ENCODE peak calls at places on chromosome 10, in nine cellular contexts. One of them, this sample, is unnamed.

GRCh38 chr10:74821501-74821900 is 4.9 kb upstream of the KAT6B start:
- DNase-seq in GM23338: no peak
- DNase-seq in Panc1: no peak
- DNase-seq in GM12891: no peak
- DNase-seq in breast epithelium: no peak
- DNase-seq in upper lobe of left lung: no peak
- DNase-seq in HCT116: no peak
- DNase-seq in SK-N-SH: no peak
- DNase-seq in HepG2: no peak
- DNase-seq in this sample: no peak

GRCh38 chr10:13990392-13990805 is 340.3 kb downstream of the FRMD4A start:
- DNase-seq in GM23338: no peak
- DNase-seq in Panc1: no peak
- DNase-seq in GM12891: no peak
- DNase-seq in breast epithelium: no peak
- DNase-seq in upper lobe of left lung: no peak
- DNase-seq in HCT116: no peak
- DNase-seq in SK-N-SH: no peak
- DNase-seq in HepG2: no peak
- DNase-seq in this sample: no peak

GRCh38 chr10:31317652-31318381 is 1.2 kb upstream of the ZEB1 start:
- DNase-seq in GM23338: no peak
- DNase-seq in Panc1: no peak
- DNase-seq in GM12891: no peak
- DNase-seq in breast epithelium: peak; percentile 46
- DNase-seq in upper lobe of left lung: peak; percentile 84
- DNase-seq in HCT116: no peak
- DNase-seq in SK-N-SH: no peak
- DNase-seq in HepG2: no peak
- DNase-seq in this sample: no peak

GRCh38 chr10:132813560-132814468 is 27.9 kb upstream of the NKX6-2 start:
- DNase-seq in GM23338: no peak
- DNase-seq in Panc1: no peak
- DNase-seq in GM12891: no peak
- DNase-seq in breast epithelium: no peak
- DNase-seq in upper lobe of left lung: peak; percentile 49
- DNase-seq in HCT116: no peak
- DNase-seq in SK-N-SH: no peak
- DNase-seq in HepG2: no peak
- DNase-seq in this sample: no peak

GRCh38 chr10:130135676-130136213 is 446 bp upstream of the GLRX3 start:
- DNase-seq in GM23338: no peak
- DNase-seq in Panc1: no peak
- DNase-seq in GM12891: no peak
- DNase-seq in breast epithelium: no peak
- DNase-seq in upper lobe of left lung: no peak
- DNase-seq in HCT116: no peak
- DNase-seq in SK-N-SH: no peak
- DNase-seq in HepG2: no peak
- DNase-seq in this sample: no peak

GRCh38 chr10:59337254-59337653 is 25.1 kb downstream of the FAM13C start:
- DNase-seq in GM23338: no peak
- DNase-seq in Panc1: no peak
- DNase-seq in GM12891: no peak
- DNase-seq in breast epithelium: peak; percentile 67
- DNase-seq in upper lobe of left lung: no peak
- DNase-seq in HCT116: no peak
- DNase-seq in SK-N-SH: no peak
- DNase-seq in HepG2: peak; percentile 21
- DNase-seq in this sample: no peak

GRCh38 chr10:1361411-1362105 is 305.4 kb downstream of the WDR37 start:
- DNase-seq in GM23338: no peak
- DNase-seq in Panc1: no peak
- DNase-seq in GM12891: no peak
- DNase-seq in breast epithelium: no peak
- DNase-seq in upper lobe of left lung: no peak
- DNase-seq in HCT116: no peak
- DNase-seq in SK-N-SH: peak; percentile 58
- DNase-seq in HepG2: no peak
- DNase-seq in this sample: no peak

GRCh38 chr10:131059881-131060280 is 251.6 kb downstream of the TCERG1L start:
- DNase-seq in GM23338: no peak
- DNase-seq in Panc1: no peak
- DNase-seq in GM12891: no peak
- DNase-seq in breast epithelium: no peak
- DNase-seq in upper lobe of left lung: no peak
- DNase-seq in HCT116: no peak
- DNase-seq in SK-N-SH: no peak
- DNase-seq in HepG2: no peak
- DNase-seq in this sample: no peak

GRCh38 chr10:61960396-61961120 is 59.1 kb downstream of the ARID5B start:
- DNase-seq in GM23338: no peak
- DNase-seq in Panc1: no peak
- DNase-seq in GM12891: no peak
- DNase-seq in breast epithelium: no peak
- DNase-seq in upper lobe of left lung: no peak
- DNase-seq in HCT116: no peak
- DNase-seq in SK-N-SH: no peak
- DNase-seq in HepG2: no peak
- DNase-seq in this sample: no peak

GRCh38 chr10:61958793-61959192 is 57.3 kb downstream of the ARID5B start:
- DNase-seq in GM23338: no peak
- DNase-seq in Panc1: no peak
- DNase-seq in GM12891: no peak
- DNase-seq in breast epithelium: no peak
- DNase-seq in upper lobe of left lung: no peak
- DNase-seq in HCT116: no peak
- DNase-seq in SK-N-SH: no peak
- DNase-seq in HepG2: no peak
- DNase-seq in this sample: no peak

GRCh38 chr10:61963669-61964058 is 62.2 kb downstream of the ARID5B start:
- DNase-seq in GM23338: no peak
- DNase-seq in Panc1: no peak
- DNase-seq in GM12891: no peak
- DNase-seq in breast epithelium: no peak
- DNase-seq in upper lobe of left lung: no peak
- DNase-seq in HCT116: no peak
- DNase-seq in SK-N-SH: no peak
- DNase-seq in HepG2: no peak
- DNase-seq in this sample: no peak

GRCh38 chr10:61959814-61960213 is 58.3 kb downstream of the ARID5B start:
- DNase-seq in GM23338: no peak
- DNase-seq in Panc1: no peak
- DNase-seq in GM12891: no peak
- DNase-seq in breast epithelium: no peak
- DNase-seq in upper lobe of left lung: no peak
- DNase-seq in HCT116: no peak
- DNase-seq in SK-N-SH: no peak
- DNase-seq in HepG2: no peak
- DNase-seq in this sample: no peak

GRCh38 chr10:61961278-61961677 is 59.8 kb downstream of the ARID5B start:
- DNase-seq in GM23338: no peak
- DNase-seq in Panc1: no peak
- DNase-seq in GM12891: peak; percentile 18
- DNase-seq in breast epithelium: no peak
- DNase-seq in upper lobe of left lung: no peak
- DNase-seq in HCT116: no peak
- DNase-seq in SK-N-SH: no peak
- DNase-seq in HepG2: no peak
- DNase-seq in this sample: no peak
- TF ChIP-seq POLR2AphosphoS5 in GM23338: no peak
- TF ChIP-seq POLR2AphosphoS5 in Panc1: no peak
- TF ChIP-seq POLR2AphosphoS5 in GM12891: no peak
- TF ChIP-seq POLR2AphosphoS5 in breast epithelium: no peak
- TF ChIP-seq POLR2AphosphoS5 in upper lobe of left lung: no peak
- TF ChIP-seq POLR2AphosphoS5 in HCT116: no peak
- TF ChIP-seq POLR2AphosphoS5 in SK-N-SH: no peak
- TF ChIP-seq POLR2AphosphoS5 in HepG2: no peak
- TF ChIP-seq POLR2AphosphoS5 in this sample: no peak

GRCh38 chr10:28722065-28722803 is 44.9 kb downstream of the BAMBI start:
- DNase-seq in GM23338: peak; percentile 89
- DNase-seq in Panc1: no peak
- DNase-seq in GM12891: no peak
- DNase-seq in breast epithelium: no peak
- DNase-seq in upper lobe of left lung: peak; percentile 84
- DNase-seq in HCT116: no peak
- DNase-seq in SK-N-SH: peak; percentile 71
- DNase-seq in HepG2: no peak
- DNase-seq in this sample: peak; percentile 36
- TF ChIP-seq POLR2AphosphoS5 in GM23338: no peak
- TF ChIP-seq POLR2AphosphoS5 in Panc1: no peak
- TF ChIP-seq POLR2AphosphoS5 in GM12891: no peak
- TF ChIP-seq POLR2AphosphoS5 in breast epithelium: no peak
- TF ChIP-seq POLR2AphosphoS5 in upper lobe of left lung: no peak
- TF ChIP-seq POLR2AphosphoS5 in HCT116: no peak
- TF ChIP-seq POLR2AphosphoS5 in SK-N-SH: no peak
- TF ChIP-seq POLR2AphosphoS5 in HepG2: no peak
- TF ChIP-seq POLR2AphosphoS5 in this sample: peak; percentile 38

DNA sequence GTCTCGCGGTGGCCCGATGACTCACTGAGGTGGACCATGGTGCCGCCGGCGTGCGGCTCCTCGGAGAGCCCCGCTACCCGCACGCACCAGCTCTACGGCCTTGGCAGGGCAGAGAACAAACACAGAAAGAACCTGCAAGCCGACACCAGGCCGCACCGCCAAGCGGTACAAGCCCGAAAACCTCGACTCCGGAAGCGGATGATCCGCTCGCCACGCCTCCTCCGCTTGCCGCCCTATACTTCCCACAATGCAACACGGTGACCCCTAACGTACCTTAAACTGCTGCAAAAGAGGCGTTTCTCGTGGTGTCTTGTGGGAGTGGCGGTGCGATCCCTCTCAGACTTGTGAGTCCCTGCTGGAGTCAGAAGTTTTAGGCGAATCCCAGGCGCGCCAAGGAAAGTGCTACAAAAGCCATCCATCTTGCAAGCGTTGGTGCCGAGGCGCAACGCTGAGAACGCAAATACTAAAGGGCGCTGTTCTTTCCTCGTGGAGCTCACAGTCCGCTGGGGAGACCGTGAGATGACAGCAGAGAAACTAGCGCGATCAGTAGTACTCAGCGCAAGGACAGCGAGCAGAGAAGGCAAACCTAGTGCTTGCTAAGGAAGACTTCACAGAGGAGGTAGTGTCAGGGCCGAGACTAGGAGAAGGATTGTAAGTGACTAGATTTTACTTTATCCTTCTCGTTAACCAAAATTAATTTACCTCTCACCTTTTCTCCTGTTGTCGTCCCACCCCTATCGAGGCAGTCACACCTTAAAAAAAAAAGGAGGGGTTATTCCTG is at the start of gene MRPS16:
- DNase-seq in GM23338: peak; percentile 99
- DNase-seq in Panc1: peak; percentile 88
- DNase-seq in GM12891: peak; percentile 77
- DNase-seq in breast epithelium: peak; percentile 96
- DNase-seq in upper lobe of left lung: peak; percentile 93
- DNase-seq in HCT116: peak; percentile 93
- DNase-seq in SK-N-SH: peak; percentile 92
- DNase-seq in HepG2: peak; percentile 95
- DNase-seq in this sample: peak; percentile 88
- TF ChIP-seq POLR2AphosphoS5 in GM23338: peak; percentile 98
- TF ChIP-seq POLR2AphosphoS5 in Panc1: peak; percentile 99
- TF ChIP-seq POLR2AphosphoS5 in GM12891: peak; percentile 97
- TF ChIP-seq POLR2AphosphoS5 in breast epithelium: peak; percentile 85
- TF ChIP-seq POLR2AphosphoS5 in upper lobe of left lung: peak; percentile 99
- TF ChIP-seq POLR2AphosphoS5 in HCT116: peak; percentile 97
- TF ChIP-seq POLR2AphosphoS5 in SK-N-SH: peak; percentile 97
- TF ChIP-seq POLR2AphosphoS5 in HepG2: peak; percentile 97
- TF ChIP-seq POLR2AphosphoS5 in this sample: peak; percentile 90

GRCh38 chr10:329361-330099 is 194.3 kb downstream of the ZMYND11 start:
- DNase-seq in GM23338: peak; percentile 37
- DNase-seq in Panc1: peak; percentile 68
- DNase-seq in GM12891: no peak
- DNase-seq in breast epithelium: peak; percentile 75
- DNase-seq in upper lobe of left lung: no peak
- DNase-seq in HCT116: peak; percentile 79
- DNase-seq in SK-N-SH: no peak
- DNase-seq in HepG2: peak; percentile 80
- DNase-seq in this sample: peak; percentile 56
- TF ChIP-seq POLR2AphosphoS5 in GM23338: no peak
- TF ChIP-seq POLR2AphosphoS5 in Panc1: no peak
- TF ChIP-seq POLR2AphosphoS5 in GM12891: no peak
- TF ChIP-seq POLR2AphosphoS5 in breast epithelium: peak; percentile 25
- TF ChIP-seq POLR2AphosphoS5 in upper lobe of left lung: peak; percentile 32
- TF ChIP-seq POLR2AphosphoS5 in HCT116: peak; percentile 53
- TF ChIP-seq POLR2AphosphoS5 in SK-N-SH: no peak
- TF ChIP-seq POLR2AphosphoS5 in HepG2: peak; percentile 43
- TF ChIP-seq POLR2AphosphoS5 in this sample: no peak

GRCh38 chr10:12264204-12264908 is 68.4 kb downstream of the CDC123 start:
- DNase-seq in GM23338: peak; percentile 96
- DNase-seq in Panc1: no peak
- DNase-seq in GM12891: peak; percentile 78
- DNase-seq in breast epithelium: peak; percentile 45
- DNase-seq in upper lobe of left lung: peak; percentile 94
- DNase-seq in HCT116: peak; percentile 60
- DNase-seq in SK-N-SH: peak; percentile 88
- DNase-seq in HepG2: peak; percentile 12
- DNase-seq in this sample: peak; percentile 81
- TF ChIP-seq POLR2AphosphoS5 in GM23338: no peak
- TF ChIP-seq POLR2AphosphoS5 in Panc1: no peak
- TF ChIP-seq POLR2AphosphoS5 in GM12891: peak; percentile 43
- TF ChIP-seq POLR2AphosphoS5 in breast epithelium: peak; percentile 58
- TF ChIP-seq POLR2AphosphoS5 in upper lobe of left lung: no peak
- TF ChIP-seq POLR2AphosphoS5 in HCT116: no peak
- TF ChIP-seq POLR2AphosphoS5 in SK-N-SH: no peak
- TF ChIP-seq POLR2AphosphoS5 in HepG2: no peak
- TF ChIP-seq POLR2AphosphoS5 in this sample: no peak